ENCODE peak calls at places on chromosomes 3 and 15, in four cellular contexts. R is H9, A is IMR-90, H is H1. V is an unnamed sample.

GRCh38 chr15:101264011-101264410 is 12.2 kb upstream of the CHSY1 start:
- DNase-seq in R (no peak), H (peak; percentile 31), A (peak; percentile 46), V (no peak)

GRCh38 chr15:71336671-71337070 is 221.4 kb downstream of the THSD4 start:
- DNase-seq in R (no peak), A (no peak), H (no peak), V (peak; percentile 2)

GRCh38 chr3:118332699-118333098 is 701.9 kb downstream of the IGSF11 start:
- DNase-seq in R (no peak), H (no peak), A (no peak), V (no peak)

GRCh38 chr3:30779686-30780287 is 114.7 kb downstream of the GADL1 start:
- DNase-seq in R (peak; percentile 42), H (peak; percentile 48), A (peak; percentile 38), V (peak; percentile 69)

GRCh38 chr3:183895296-183895695 is 10.6 kb upstream of the PARL start:
- DNase-seq in R (no peak), A (peak; percentile 55), H (no peak), V (peak; percentile 60)

GRCh38 chr3:71358243-71358642 is 225.3 kb downstream of the FOXP1 start:
- DNase-seq in R (no peak), H (no peak), A (no peak), V (no peak)

GRCh38 chr3:120114981-120115380 is 20.7 kb upstream of the GSK3B start:
- DNase-seq in R (no peak), A (peak; percentile 76), H (no peak), V (no peak)

GRCh38 chr3:64023187-64023860 is at the start of gene PSMD6:
- DNase-seq in A (peak; percentile 79), H (peak; percentile 99), R (peak; percentile 88), V (peak; percentile 92)

GRCh38 chr3:38276081-38276916 is 5.8 kb upstream of the SLC22A14 start:
- DNase-seq in H (no peak), R (no peak), A (no peak), V (no peak)

GRCh38 chr15:69446947-69447346 is 5.7 kb upstream of the RPLP1 start:
- DNase-seq in H (no peak), A (no peak), R (no peak), V (no peak)

GRCh38 chr15:90230071-90230494 is 3.7 kb downstream of the CIB1 start:
- DNase-seq in R (no peak), H (no peak), A (no peak), V (no peak)

GRCh38 chr3:47409284-47409683 is 28.5 kb downstream of the PTPN23 start:
- DNase-seq in R (no peak), H (no peak), A (no peak), V (no peak)

GRCh38 chr3:143266936-143267335 is 147.4 kb downstream of the CHST2 start:
- DNase-seq in H (no peak), A (no peak), R (no peak), V (no peak)

GRCh38 chr3:143265501-143266070 is 146.0 kb downstream of the CHST2 start:
- DNase-seq in A (no peak), H (no peak), R (no peak), V (no peak)

GRCh38 chr3:143266512-143266911 is 146.9 kb downstream of the CHST2 start:
- DNase-seq in H (no peak), R (no peak), A (no peak), V (no peak)

GRCh38 chr3:143261848-143262247 is 142.3 kb downstream of the CHST2 start:
- DNase-seq in R (no peak), H (no peak), A (no peak), V (no peak)

GRCh38 chr3:143263844-143264243 is 144.3 kb downstream of the CHST2 start:
- DNase-seq in R (no peak), A (no peak), H (no peak), V (no peak)
- H4K5ac ChIP-seq in R (no peak overlapping the region), A (no peak overlapping the region), H (no peak overlapping the region), V (no peak overlapping the region)

GRCh38 chr15:89015412-89016097 is 72.7 kb upstream of the ABHD2 start:
- DNase-seq in H (no peak), R (no peak), A (no peak), V (no peak)
- H2BK120ac ChIP-seq in H (no peak overlapping the region), R (no peak overlapping the region), A (no peak overlapping the region), V (no peak overlapping the region)

GRCh38 chr3:98680723-98681122 is 82.4 kb upstream of the ST3GAL6 start:
- DNase-seq in R (no peak), H (no peak), A (peak; percentile 20), V (no peak)

GRCh38 chr3:98679986-98680385 is 83.2 kb upstream of the ST3GAL6 start:
- DNase-seq in A (no peak), H (no peak), R (no peak), V (no peak)

DNA sequence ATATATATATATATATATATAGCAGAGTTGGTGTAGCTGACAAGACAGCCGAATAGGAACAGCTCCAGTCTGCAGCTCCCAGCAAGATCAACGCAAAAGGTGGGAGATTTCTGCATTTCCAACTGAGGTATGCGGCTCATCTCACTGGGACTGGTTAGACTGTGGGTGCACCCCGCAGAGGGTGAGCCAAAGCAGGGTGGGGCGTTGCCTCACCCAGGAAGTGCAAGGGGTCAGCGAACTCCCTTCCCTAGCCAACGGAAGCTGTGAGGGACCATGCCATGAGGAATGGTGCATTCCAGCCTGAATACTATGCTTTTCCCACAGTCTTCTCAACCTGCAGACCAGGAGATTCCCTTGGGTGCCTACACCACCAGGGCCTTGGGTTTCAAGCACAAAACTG is 81.7 kb upstream of the ST3GAL6 start:
- DNase-seq in R (no peak), A (no peak), H (no peak), V (no peak)
- H4K5ac ChIP-seq in R (no peak overlapping the region), A (no peak overlapping the region), H (no peak overlapping the region), V (no peak overlapping the region)

DNA sequence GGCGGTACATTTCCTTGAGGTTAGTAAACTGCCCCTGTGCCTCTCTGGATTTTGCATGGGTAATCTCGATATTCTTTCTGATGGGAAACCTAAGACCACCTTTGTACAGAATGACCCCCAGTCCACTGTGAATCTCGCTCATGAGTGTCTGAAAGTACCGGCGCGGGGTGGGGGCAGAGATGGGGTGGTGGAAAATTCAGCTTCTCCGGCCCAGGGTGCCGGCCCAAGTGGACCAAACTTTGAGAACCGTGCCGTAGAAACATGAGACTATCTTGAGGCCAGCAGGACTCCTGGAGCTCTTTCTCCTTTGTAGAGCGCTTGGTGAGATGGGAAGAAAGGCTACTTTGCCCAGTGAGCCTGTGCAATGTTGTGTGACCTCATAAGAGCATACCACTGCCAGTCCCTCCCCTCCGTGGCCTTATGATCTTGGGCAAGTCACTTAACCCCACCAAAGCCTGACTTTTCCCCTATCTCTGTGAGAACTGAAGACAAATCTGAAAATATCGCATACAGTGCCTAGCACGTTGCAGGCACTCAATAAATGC is 40.3 kb upstream of the VEPH1 start:
- DNase-seq in A (no peak), H (no peak), R (no peak), V (no peak)
- H2BK120ac ChIP-seq in A (peak overlapping the region; percentile 57), H (no peak overlapping the region), R (no peak overlapping the region), V (no peak overlapping the region)

GRCh38 chr3:85592256-85592655 is 633.5 kb downstream of the CADM2 start:
- DNase-seq in H (no peak), R (no peak), A (no peak), V (no peak)
- H4K5ac ChIP-seq in H (no peak overlapping the region), R (no peak overlapping the region), A (no peak overlapping the region), V (no peak overlapping the region)

DNA sequence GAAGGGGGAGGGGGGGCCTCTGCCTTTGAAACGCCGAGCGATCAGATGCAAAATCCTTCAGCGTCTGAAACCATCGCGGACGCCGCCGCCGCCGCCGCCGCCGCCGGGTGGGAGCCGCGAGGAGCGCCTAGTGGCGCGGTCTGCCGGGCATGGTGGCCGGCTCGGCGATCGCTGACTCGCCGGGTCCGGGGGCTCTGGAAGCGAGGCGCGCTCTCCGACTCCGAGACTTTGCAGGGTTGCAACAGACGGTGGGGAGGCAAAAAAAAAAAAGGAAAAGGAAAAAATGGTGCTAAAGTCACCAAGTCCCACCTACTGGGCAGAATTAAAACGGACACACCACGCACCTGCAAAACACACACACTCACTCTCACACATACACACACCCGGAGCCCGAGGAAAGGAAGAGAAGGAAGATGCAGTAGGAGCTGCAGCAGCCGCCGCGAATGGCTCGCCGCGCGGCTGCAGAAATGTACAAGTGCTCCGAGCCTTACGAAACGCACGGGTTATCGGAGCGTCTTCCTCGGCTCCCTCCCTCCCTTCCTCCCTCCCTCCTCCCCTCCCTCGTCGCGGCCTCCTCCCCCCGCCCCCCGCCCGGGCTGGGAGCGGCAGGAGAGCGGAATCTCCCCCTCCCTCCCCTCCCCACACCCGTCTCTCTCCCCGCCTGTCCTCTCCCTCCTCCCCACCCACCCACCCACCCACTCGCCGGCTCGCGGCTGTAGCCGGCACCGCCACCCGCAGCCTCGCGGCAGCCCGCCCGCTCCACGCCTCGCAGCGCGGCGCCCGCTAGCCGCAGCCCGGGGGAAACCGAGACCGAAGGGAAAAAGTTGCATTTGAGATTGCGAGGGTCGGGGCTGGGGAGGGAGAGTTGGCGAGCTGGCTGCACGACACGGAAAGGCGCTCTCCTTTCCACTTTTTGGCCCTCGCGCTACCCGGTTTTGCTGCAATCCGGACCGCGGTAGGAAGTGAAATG is at the start of gene NTRK3:
- DNase-seq in R (peak; percentile 64), H (peak; percentile 65), A (no peak), V (peak; percentile 66)
- H2BK120ac ChIP-seq in R (no peak within 1 kb of the TSS), H (peak within 1 kb of the TSS; percentile 10), A (no peak within 1 kb of the TSS), V (no peak within 1 kb of the TSS)

DNA sequence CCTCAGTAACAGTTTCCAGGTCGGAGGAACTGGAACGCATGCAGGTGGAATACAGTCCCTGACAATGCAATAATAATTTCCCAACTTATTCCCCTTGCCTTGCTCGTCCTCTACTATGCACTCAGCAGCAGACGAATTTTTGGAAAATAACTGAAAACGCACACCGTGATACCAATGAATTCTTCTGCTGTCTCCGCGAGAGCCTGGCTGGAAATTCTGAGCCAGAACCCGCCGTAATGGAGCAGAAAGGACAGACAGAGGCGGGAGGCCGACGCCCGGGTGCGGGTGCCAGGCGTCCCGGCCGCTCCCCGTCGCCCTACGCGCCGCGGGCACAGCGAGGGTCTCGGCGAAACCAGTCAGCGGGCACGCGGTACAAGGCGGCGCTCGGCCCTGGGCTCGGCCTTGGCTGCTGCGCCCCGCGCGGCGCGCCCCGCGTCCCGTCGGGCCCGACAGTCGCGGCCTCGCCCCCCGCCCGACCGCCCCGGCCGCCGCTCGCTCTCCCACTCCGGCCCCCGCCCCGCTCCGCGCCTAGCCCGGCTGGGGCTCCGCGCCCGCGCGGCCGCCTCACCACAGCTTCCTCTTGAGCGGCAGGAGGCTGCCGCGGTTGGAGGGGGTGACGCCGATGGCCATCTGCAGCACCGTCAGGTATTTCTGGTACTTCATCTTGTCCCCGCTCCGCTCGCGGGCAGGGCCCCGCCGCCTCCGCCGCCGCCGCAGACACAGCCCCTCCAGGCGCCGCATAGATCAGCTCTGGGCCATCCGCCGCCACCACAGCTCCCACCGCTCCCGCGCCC is 114.5 kb upstream of the GOLGA8J start:
- DNase-seq in A (no peak), R (peak; percentile 64), H (peak; percentile 71), V (peak; percentile 53)
- H4K5ac ChIP-seq in A (no peak overlapping the region), R (no peak overlapping the region), H (no peak overlapping the region), V (no peak overlapping the region)

DNA sequence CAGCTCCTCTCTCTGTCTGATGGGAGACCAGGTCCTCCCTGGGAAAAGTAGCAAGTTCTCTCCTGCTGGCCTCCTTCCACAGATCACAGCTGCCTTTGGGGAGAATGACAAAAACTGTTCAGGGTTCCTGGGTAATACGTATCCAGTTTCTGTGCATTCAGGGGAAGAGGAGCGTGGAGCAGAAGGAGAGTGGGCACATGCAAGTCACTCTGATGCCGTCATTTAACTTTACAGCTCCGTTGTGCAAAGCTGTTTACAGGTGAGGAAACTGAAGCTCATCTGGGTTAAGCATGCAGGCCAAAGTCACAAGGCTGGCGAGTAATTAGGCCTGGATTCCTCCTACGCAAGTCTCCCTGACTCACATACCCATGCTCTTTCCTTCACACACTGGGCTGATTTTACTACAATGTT is 7.5 kb upstream of the TM4SF1 start:
- DNase-seq in H (no peak), A (peak; percentile 91), R (no peak), V (peak; percentile 28)
- H2BK120ac ChIP-seq in H (no peak overlapping the region), A (peak overlapping the region; percentile 85), R (no peak overlapping the region), V (no peak overlapping the region)

GRCh38 chr15:79463043-79463780 is 31.1 kb downstream of the MINAR1 start:
- DNase-seq in H (no peak), R (no peak), A (no peak), V (no peak)
- H4K5ac ChIP-seq in H (no peak overlapping the region), R (no peak overlapping the region), A (no peak overlapping the region), V (no peak overlapping the region)

V was measured in mesendoderm.